ENCODE peak calls at places on chromosomes 6 and 20, in ten cellular contexts. V is stimulated activated CD4-positive, alpha-beta T cell treated with anti-CD3 and anti-CD28 coated beads, Interleukin-2, amount 100 ng/mL, for 48 hours; A is fibroblast of mammary gland; H is activated CD4-positive, alpha-beta T cell treated with anti-CD3 and anti-CD28 coated beads, Interleukin-2, amount 10 ng/mL, durations not matched to agents 24 days and 14 days; X is fibroblast of lung; E is stimulated activated CD8-positive, alpha-beta memory T cell treated with anti-CD3 and anti-CD28 coated beads, Interleukin-4, amount 100 ng/mL, for 4 hours; N is activated naive CD4-positive, alpha-beta T cell; M is SJSA1; P is ovary; B is hepatocyte. W is an unnamed sample.

GRCh38 chr6:36155662-36156061 is 25.3 kb downstream of the MAPK13 start:
- DNase-seq in V (no peak), A (no peak), H (no peak), X (no peak), E (no peak), N (no peak), M (no peak), P (no peak), B (no peak), W (no peak)

GRCh38 chr6:41439524-41440418 is 104.4 kb downstream of the NCR2 start:
- DNase-seq in V (no peak), A (no peak), H (peak; percentile 73), X (no peak), E (no peak), N (no peak), M (no peak), P (no peak), B (no peak), W (no peak)

GRCh38 chr6:116221067-116221466 is 32.8 kb downstream of the TSPYL4 start:
- DNase-seq in V (no peak), A (peak; percentile 30), H (no peak), X (no peak), E (no peak), N (no peak), M (no peak), P (no peak), B (no peak), W (no peak)

GRCh38 chr20:43415661-43416430 is 41.9 kb upstream of the SRSF6 start:
- DNase-seq in V (no peak), A (no peak), H (no peak), X (no peak), E (no peak), N (no peak), M (no peak), P (no peak), B (no peak), W (no peak)

GRCh38 chr6:148395583-148396101 is 53.0 kb downstream of the SASH1 start:
- DNase-seq in V (no peak), A (no peak), H (no peak), X (no peak), E (no peak), N (no peak), M (no peak), P (no peak), B (no peak), W (no peak)

GRCh38 chr6:142952614-142953013 is 7.6 kb upstream of the HIVEP2 start:
- DNase-seq in V (no peak), A (no peak), H (no peak), X (no peak), E (no peak), N (no peak), M (no peak), P (no peak), B (no peak), W (no peak)

GRCh38 chr6:32906539-32906938 is 34.3 kb downstream of the HLA-DMB start:
- DNase-seq in V (no peak), A (peak; percentile 45), H (no peak), X (peak; percentile 55), E (no peak), N (no peak), M (no peak), P (no peak), B (no peak), W (no peak)

GRCh38 chr6:37088897-37089296 is 81.1 kb upstream of the PIM1 start:
- DNase-seq in V (no peak), A (peak; percentile 70), H (no peak), X (peak; percentile 57), E (no peak), N (no peak), M (no peak), P (no peak), B (no peak), W (no peak)

GRCh38 chr6:113317870-113318269 is 539.3 kb upstream of the MARCKS start:
- DNase-seq in V (no peak), A (no peak), H (no peak), X (no peak), E (no peak), N (no peak), M (no peak), P (no peak), B (no peak), W (peak; percentile 10)

GRCh38 chr6:166006593-166007301 is 160.9 kb downstream of the TBXT start:
- DNase-seq in V (no peak), A (peak; percentile 76), H (peak; percentile 35), X (peak; percentile 88), E (no peak), N (no peak), M (no peak), P (no peak), B (no peak), W (no peak)

GRCh38 chr6:13611715-13612114 is 3.4 kb upstream of the NOL7 start:
- DNase-seq in V (no peak), A (no peak), H (peak; percentile 65), X (no peak), E (no peak), N (no peak), M (no peak), P (no peak), B (no peak), W (no peak)

GRCh38 chr20:44247676-44248419 is 740 bp downstream of the GDAP1L1 start:
- DNase-seq in V (peak; percentile 5), A (peak; percentile 22), H (peak; percentile 70), X (peak; percentile 21), E (no peak), N (no peak), M (no peak), P (peak; percentile 42), B (peak; percentile 78), W (peak; percentile 73)

GRCh38 chr6:42136508-42137191 is 5.8 kb downstream of the C6orf132 start:
- DNase-seq in V (peak; percentile 18), A (peak; percentile 70), H (no peak), X (peak; percentile 41), E (peak; percentile 4), N (no peak), M (no peak), P (no peak), B (peak; percentile 76), W (peak; percentile 26)

GRCh38 chr20:33789109-33789857 is 21.9 kb upstream of the CHMP4B start:
- DNase-seq in V (no peak), A (peak; percentile 97), H (no peak), X (peak; percentile 86), E (no peak), N (no peak), M (peak; percentile 88), P (peak; percentile 28), B (peak; percentile 93), W (no peak)